ENCODE peak calls at places on chromosomes 6 and 20, in nine cellular contexts. One of them, this sample, is unnamed.
A peak's percentile ranks its signal among the peaks of the same experiment; 100 is the strongest.

GRCh38 chr20:13545755-13546154 is 93.0 kb downstream of the TASP1 start:
- DNase-seq in endothelial cell of umbilical vein: no peak
- DNase-seq in neural progenitor cell: no peak
- DNase-seq in keratinocyte: no peak
- DNase-seq in DND-41: no peak
- DNase-seq in fibroblast of lung: no peak
- DNase-seq in MM.1S: no peak
- DNase-seq in mesenchymal stem cell: no peak
- DNase-seq in kidney: no peak
- DNase-seq in this sample: no peak

GRCh38 chr20:43040427-43040826 is 149.3 kb downstream of the PTPRT start:
- DNase-seq in endothelial cell of umbilical vein: no peak
- DNase-seq in neural progenitor cell: peak; percentile 85
- DNase-seq in keratinocyte: no peak
- DNase-seq in DND-41: peak; percentile 58
- DNase-seq in fibroblast of lung: no peak
- DNase-seq in MM.1S: peak; percentile 52
- DNase-seq in mesenchymal stem cell: no peak
- DNase-seq in kidney: no peak
- DNase-seq in this sample: peak; percentile 75

GRCh38 chr6:90021701-90022100 is 127.4 kb downstream of the GJA10 start:
- DNase-seq in endothelial cell of umbilical vein: no peak
- DNase-seq in neural progenitor cell: no peak
- DNase-seq in keratinocyte: no peak
- DNase-seq in DND-41: no peak
- DNase-seq in fibroblast of lung: no peak
- DNase-seq in MM.1S: no peak
- DNase-seq in mesenchymal stem cell: no peak
- DNase-seq in kidney: no peak
- DNase-seq in this sample: no peak

GRCh38 chr6:158047563-158048323 is 66.1 kb downstream of the SYNJ2 start:
- DNase-seq in endothelial cell of umbilical vein: no peak
- DNase-seq in neural progenitor cell: no peak
- DNase-seq in keratinocyte: no peak
- DNase-seq in DND-41: no peak
- DNase-seq in fibroblast of lung: no peak
- DNase-seq in MM.1S: no peak
- DNase-seq in mesenchymal stem cell: no peak
- DNase-seq in kidney: peak; percentile 26
- DNase-seq in this sample: no peak

GRCh38 chr20:64083380-64084208 is 604 bp downstream of the LKAAEAR1 start:
- DNase-seq in endothelial cell of umbilical vein: peak; percentile 65
- DNase-seq in neural progenitor cell: peak; percentile 94
- DNase-seq in keratinocyte: no peak
- DNase-seq in DND-41: peak; percentile 84
- DNase-seq in fibroblast of lung: peak; percentile 65
- DNase-seq in MM.1S: peak; percentile 68
- DNase-seq in mesenchymal stem cell: peak; percentile 80
- DNase-seq in kidney: peak; percentile 86
- DNase-seq in this sample: peak; percentile 76

GRCh38 chr6:169074551-169074950 is 179.1 kb downstream of the THBS2 start:
- DNase-seq in endothelial cell of umbilical vein: no peak
- DNase-seq in neural progenitor cell: no peak
- DNase-seq in keratinocyte: no peak
- DNase-seq in DND-41: no peak
- DNase-seq in fibroblast of lung: peak; percentile 27
- DNase-seq in MM.1S: no peak
- DNase-seq in mesenchymal stem cell: no peak
- DNase-seq in kidney: no peak
- DNase-seq in this sample: no peak

GRCh38 chr6:106556368-106556960 is 72.8 kb downstream of the RTN4IP1 start:
- DNase-seq in endothelial cell of umbilical vein: peak; percentile 61
- DNase-seq in neural progenitor cell: no peak
- DNase-seq in keratinocyte: no peak
- DNase-seq in DND-41: no peak
- DNase-seq in fibroblast of lung: peak; percentile 68
- DNase-seq in MM.1S: peak; percentile 36
- DNase-seq in mesenchymal stem cell: peak; percentile 38
- DNase-seq in kidney: no peak
- DNase-seq in this sample: no peak

GRCh38 chr6:5504078-5504477 is 242.8 kb downstream of the FARS2 start:
- DNase-seq in endothelial cell of umbilical vein: no peak
- DNase-seq in neural progenitor cell: no peak
- DNase-seq in keratinocyte: no peak
- DNase-seq in DND-41: no peak
- DNase-seq in fibroblast of lung: no peak
- DNase-seq in MM.1S: no peak
- DNase-seq in mesenchymal stem cell: no peak
- DNase-seq in kidney: no peak
- DNase-seq in this sample: no peak

GRCh38 chr6:125888989-125889656 is 67.4 kb upstream of the HINT3 start:
- DNase-seq in endothelial cell of umbilical vein: peak; percentile 71
- DNase-seq in neural progenitor cell: peak; percentile 74
- DNase-seq in keratinocyte: no peak
- DNase-seq in DND-41: no peak
- DNase-seq in fibroblast of lung: peak; percentile 56
- DNase-seq in MM.1S: peak; percentile 32
- DNase-seq in mesenchymal stem cell: peak; percentile 43
- DNase-seq in kidney: no peak
- DNase-seq in this sample: peak; percentile 39

GRCh38 chr20:45933231-45934045 is 1.0 kb upstream of the PCIF1 start:
- DNase-seq in endothelial cell of umbilical vein: peak; percentile 67
- DNase-seq in neural progenitor cell: peak; percentile 89
- DNase-seq in keratinocyte: no peak
- DNase-seq in DND-41: peak; percentile 84
- DNase-seq in fibroblast of lung: peak; percentile 75
- DNase-seq in MM.1S: peak; percentile 76
- DNase-seq in mesenchymal stem cell: peak; percentile 76
- DNase-seq in kidney: peak; percentile 92
- DNase-seq in this sample: peak; percentile 72

GRCh38 chr6:16179970-16180431 is 51.1 kb downstream of the MYLIP start:
- DNase-seq in endothelial cell of umbilical vein: no peak
- DNase-seq in neural progenitor cell: no peak
- DNase-seq in keratinocyte: no peak
- DNase-seq in DND-41: peak; percentile 55
- DNase-seq in fibroblast of lung: no peak
- DNase-seq in MM.1S: no peak
- DNase-seq in mesenchymal stem cell: no peak
- DNase-seq in kidney: no peak
- DNase-seq in this sample: no peak

GRCh38 chr20:24207803-24208300 is 219.3 kb upstream of the GGTLC1 start:
- DNase-seq in endothelial cell of umbilical vein: no peak
- DNase-seq in neural progenitor cell: no peak
- DNase-seq in keratinocyte: no peak
- DNase-seq in DND-41: no peak
- DNase-seq in fibroblast of lung: no peak
- DNase-seq in MM.1S: no peak
- DNase-seq in mesenchymal stem cell: no peak
- DNase-seq in kidney: no peak
- DNase-seq in this sample: no peak

GRCh38 chr20:13022401-13023170 is 13.8 kb downstream of the SPTLC3 start:
- DNase-seq in endothelial cell of umbilical vein: peak; percentile 18
- DNase-seq in neural progenitor cell: no peak
- DNase-seq in keratinocyte: no peak
- DNase-seq in DND-41: no peak
- DNase-seq in fibroblast of lung: peak; percentile 81
- DNase-seq in MM.1S: no peak
- DNase-seq in mesenchymal stem cell: peak; percentile 43
- DNase-seq in kidney: no peak
- DNase-seq in this sample: no peak

GRCh38 chr6:43076928-43077809 is 1.1 kb downstream of the PTK7 start:
- DNase-seq in endothelial cell of umbilical vein: no peak
- DNase-seq in neural progenitor cell: peak; percentile 78
- DNase-seq in keratinocyte: no peak
- DNase-seq in DND-41: peak; percentile 41
- DNase-seq in fibroblast of lung: peak; percentile 25
- DNase-seq in MM.1S: no peak
- DNase-seq in mesenchymal stem cell: peak; percentile 46
- DNase-seq in kidney: peak; percentile 83
- DNase-seq in this sample: no peak

GRCh38 chr6:107668826-107669474 is 155.2 kb downstream of the SCML4 start:
- DNase-seq in endothelial cell of umbilical vein: no peak
- DNase-seq in neural progenitor cell: no peak
- DNase-seq in keratinocyte: no peak
- DNase-seq in DND-41: peak; percentile 19
- DNase-seq in fibroblast of lung: no peak
- DNase-seq in MM.1S: no peak
- DNase-seq in mesenchymal stem cell: no peak
- DNase-seq in kidney: no peak
- DNase-seq in this sample: no peak

GRCh38 chr6:446418-447366 is 55.1 kb downstream of the IRF4 start:
- DNase-seq in endothelial cell of umbilical vein: no peak
- DNase-seq in neural progenitor cell: no peak
- DNase-seq in keratinocyte: no peak
- DNase-seq in DND-41: peak; percentile 64
- DNase-seq in fibroblast of lung: no peak
- DNase-seq in MM.1S: no peak
- DNase-seq in mesenchymal stem cell: no peak
- DNase-seq in kidney: peak; percentile 32
- DNase-seq in this sample: no peak

GRCh38 chr20:46025376-46025783 is 3.6 kb upstream of the SLC12A5 start:
- DNase-seq in endothelial cell of umbilical vein: no peak
- DNase-seq in neural progenitor cell: peak; percentile 27
- DNase-seq in keratinocyte: no peak
- DNase-seq in DND-41: no peak
- DNase-seq in fibroblast of lung: no peak
- DNase-seq in MM.1S: no peak
- DNase-seq in mesenchymal stem cell: no peak
- DNase-seq in kidney: no peak
- DNase-seq in this sample: no peak

GRCh38 chr20:58853976-58854637 is 1.6 kb downstream of the GNAS start:
- DNase-seq in endothelial cell of umbilical vein: no peak
- DNase-seq in neural progenitor cell: peak; percentile 41
- DNase-seq in keratinocyte: no peak
- DNase-seq in DND-41: no peak
- DNase-seq in fibroblast of lung: no peak
- DNase-seq in MM.1S: no peak
- DNase-seq in mesenchymal stem cell: no peak
- DNase-seq in kidney: no peak
- DNase-seq in this sample: no peak

GRCh38 chr20:58854638-58855471 is 2.3 kb downstream of the GNAS start:
- DNase-seq in endothelial cell of umbilical vein: no peak
- DNase-seq in neural progenitor cell: peak; percentile 56
- DNase-seq in keratinocyte: no peak
- DNase-seq in DND-41: no peak
- DNase-seq in fibroblast of lung: no peak
- DNase-seq in MM.1S: no peak
- DNase-seq in mesenchymal stem cell: no peak
- DNase-seq in kidney: peak; percentile 77
- DNase-seq in this sample: no peak

GRCh38 chr20:58852559-58853271 is at the start of gene GNAS:
- DNase-seq in endothelial cell of umbilical vein: peak; percentile 47
- DNase-seq in neural progenitor cell: peak; percentile 91
- DNase-seq in keratinocyte: no peak
- DNase-seq in DND-41: no peak
- DNase-seq in fibroblast of lung: peak; percentile 66
- DNase-seq in MM.1S: no peak
- DNase-seq in mesenchymal stem cell: peak; percentile 72
- DNase-seq in kidney: peak; percentile 77
- DNase-seq in this sample: peak; percentile 72

GRCh38 chr20:58853466-58853865 is 950 bp downstream of the GNAS start:
- DNase-seq in endothelial cell of umbilical vein: no peak
- DNase-seq in neural progenitor cell: no peak
- DNase-seq in keratinocyte: no peak
- DNase-seq in DND-41: no peak
- DNase-seq in fibroblast of lung: no peak
- DNase-seq in MM.1S: no peak
- DNase-seq in mesenchymal stem cell: no peak
- DNase-seq in kidney: no peak
- DNase-seq in this sample: no peak

GRCh38 chr20:58855506-58856314 is 3.2 kb downstream of the GNAS start:
- DNase-seq in endothelial cell of umbilical vein: no peak
- DNase-seq in neural progenitor cell: no peak
- DNase-seq in keratinocyte: no peak
- DNase-seq in DND-41: no peak
- DNase-seq in fibroblast of lung: no peak
- DNase-seq in MM.1S: no peak
- DNase-seq in mesenchymal stem cell: no peak
- DNase-seq in kidney: no peak
- DNase-seq in this sample: no peak
- H3K4me3 ChIP-seq in endothelial cell of umbilical vein: no peak overlapping the region
- H3K4me3 ChIP-seq in neural progenitor cell: peak overlapping the region; percentile 41
- H3K4me3 ChIP-seq in keratinocyte: peak overlapping the region; percentile 45
- H3K4me3 ChIP-seq in DND-41: no peak overlapping the region
- H3K4me3 ChIP-seq in fibroblast of lung: no peak overlapping the region
- H3K4me3 ChIP-seq in MM.1S: no peak overlapping the region
- H3K4me3 ChIP-seq in mesenchymal stem cell: peak overlapping the region; percentile 41
- H3K4me3 ChIP-seq in kidney: no peak overlapping the region
- H3K4me3 ChIP-seq in this sample: no peak overlapping the region

GRCh38 chr6:104959453-104959858 is 2.5 kb downstream of the LIN28B start:
- DNase-seq in endothelial cell of umbilical vein: no peak
- DNase-seq in neural progenitor cell: no peak
- DNase-seq in keratinocyte: no peak
- DNase-seq in DND-41: no peak
- DNase-seq in fibroblast of lung: no peak
- DNase-seq in MM.1S: no peak
- DNase-seq in mesenchymal stem cell: no peak
- DNase-seq in kidney: no peak
- DNase-seq in this sample: no peak
- H3K9ac ChIP-seq in endothelial cell of umbilical vein: no peak overlapping the region
- H3K9ac ChIP-seq in neural progenitor cell: peak overlapping the region; percentile 58
- H3K9ac ChIP-seq in keratinocyte: no peak overlapping the region
- H3K9ac ChIP-seq in DND-41: peak overlapping the region; percentile 65
- H3K9ac ChIP-seq in fibroblast of lung: no peak overlapping the region
- H3K9ac ChIP-seq in MM.1S: no peak overlapping the region
- H3K9ac ChIP-seq in mesenchymal stem cell: no peak overlapping the region
- H3K9ac ChIP-seq in kidney: no peak overlapping the region
- H3K9ac ChIP-seq in this sample: no peak overlapping the region

GRCh38 chr6:50846109-50846859 is 27.6 kb downstream of the TFAP2B start:
- DNase-seq in endothelial cell of umbilical vein: no peak
- DNase-seq in neural progenitor cell: no peak
- DNase-seq in keratinocyte: no peak
- DNase-seq in DND-41: no peak
- DNase-seq in fibroblast of lung: no peak
- DNase-seq in MM.1S: no peak
- DNase-seq in mesenchymal stem cell: no peak
- DNase-seq in kidney: no peak
- DNase-seq in this sample: no peak
- H3K4me3 ChIP-seq in endothelial cell of umbilical vein: no peak overlapping the region
- H3K4me3 ChIP-seq in neural progenitor cell: peak overlapping the region; percentile 31
- H3K4me3 ChIP-seq in keratinocyte: no peak overlapping the region
- H3K4me3 ChIP-seq in DND-41: no peak overlapping the region
- H3K4me3 ChIP-seq in fibroblast of lung: no peak overlapping the region
- H3K4me3 ChIP-seq in MM.1S: no peak overlapping the region
- H3K4me3 ChIP-seq in mesenchymal stem cell: no peak overlapping the region
- H3K4me3 ChIP-seq in kidney: no peak overlapping the region
- H3K4me3 ChIP-seq in this sample: no peak overlapping the region

DNA sequence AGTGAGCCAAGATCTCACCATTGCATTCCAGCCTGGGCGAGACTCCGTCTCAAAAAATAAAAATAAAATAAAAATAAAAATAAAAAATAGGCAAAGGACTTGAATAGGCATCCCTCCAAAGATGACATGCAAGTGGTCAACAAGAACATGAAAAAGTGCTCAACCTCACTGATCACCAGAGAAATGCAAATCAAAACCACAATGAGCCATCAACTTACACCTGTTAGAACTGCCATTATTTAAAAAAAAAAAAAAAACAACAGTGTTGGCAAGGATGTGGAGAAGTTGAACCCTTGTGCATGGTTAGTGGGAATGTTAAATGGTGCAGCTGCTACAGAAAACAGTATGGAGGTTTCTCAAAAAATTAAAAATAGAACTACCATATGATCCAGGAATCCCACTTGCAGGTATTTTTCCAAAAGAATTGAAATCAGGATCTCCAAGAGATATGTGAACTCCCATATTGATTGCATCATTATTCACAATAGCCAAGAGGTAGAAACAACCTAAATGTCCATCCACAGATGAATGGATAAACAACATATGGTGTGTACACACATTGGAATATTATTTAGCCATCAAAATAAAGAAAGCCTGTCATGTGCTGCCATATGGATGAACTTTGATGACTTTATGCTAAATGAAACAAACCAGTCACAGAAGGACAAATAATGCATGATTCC is 2.8 kb downstream of the C20orf203 start:
- DNase-seq in endothelial cell of umbilical vein: no peak
- DNase-seq in neural progenitor cell: no peak
- DNase-seq in keratinocyte: no peak
- DNase-seq in DND-41: no peak
- DNase-seq in fibroblast of lung: no peak
- DNase-seq in MM.1S: peak; percentile 91
- DNase-seq in mesenchymal stem cell: no peak
- DNase-seq in kidney: no peak
- DNase-seq in this sample: no peak
- H3K9ac ChIP-seq in endothelial cell of umbilical vein: no peak overlapping the region
- H3K9ac ChIP-seq in neural progenitor cell: no peak overlapping the region
- H3K9ac ChIP-seq in keratinocyte: no peak overlapping the region
- H3K9ac ChIP-seq in DND-41: no peak overlapping the region
- H3K9ac ChIP-seq in fibroblast of lung: no peak overlapping the region
- H3K9ac ChIP-seq in MM.1S: no peak overlapping the region
- H3K9ac ChIP-seq in mesenchymal stem cell: no peak overlapping the region
- H3K9ac ChIP-seq in kidney: no peak overlapping the region
- H3K9ac ChIP-seq in this sample: no peak overlapping the region